ENCODE peak calls at places on chromosome 3, in six cellular contexts. H is sigmoid colon, D is GM12878, F is ovary, P is esophagus muscularis mucosa, O is stomach. E is an unnamed sample.
A peak's percentile ranks its signal among the peaks of the same experiment; 100 is the strongest.

GRCh38 chr3:77377717-77378116 is 337.8 kb downstream of the ROBO2 start:
- DNase-seq in F (no peak), H (no peak), O (no peak), P (no peak), D (no peak), E (no peak)

GRCh38 chr3:33035596-33035995 is 61.4 kb downstream of the GLB1 start:
- DNase-seq in H (no peak), P (no peak), F (no peak), D (no peak), O (no peak), E (no peak)

GRCh38 chr3:72275296-72275820 is 490.4 kb upstream of the PROK2 start:
- DNase-seq in O (no peak), D (no peak), P (no peak), F (no peak), H (no peak), E (no peak)

GRCh38 chr3:181329024-181329423 is 339.5 kb upstream of the DNAJC19 start:
- DNase-seq in H (no peak), O (no peak), D (no peak), P (no peak), F (no peak), E (no peak)

GRCh38 chr3:105827959-105828358 is 40.9 kb downstream of the CBLB start:
- DNase-seq in O (no peak), P (no peak), F (peak; percentile 51), D (no peak), H (peak; percentile 63), E (no peak)

GRCh38 chr3:128421439-128421836 is 45.3 kb downstream of the DNAJB8 start:
- DNase-seq in H (no peak), O (no peak), D (no peak), F (no peak), P (no peak), E (peak; percentile 66)

GRCh38 chr3:149003653-149004305 is 12.4 kb downstream of the GYG1 start:
- DNase-seq in H (no peak), O (no peak), D (no peak), F (no peak), P (no peak), E (no peak)

GRCh38 chr3:78689378-78689777 is 1078.4 kb downstream of the ROBO1 start:
- DNase-seq in H (no peak), F (no peak), O (no peak), P (no peak), D (no peak), E (no peak)

GRCh38 chr3:107581230-107581629 is 58.5 kb downstream of the BBX start:
- DNase-seq in D (no peak), F (no peak), P (no peak), O (no peak), H (no peak), E (no peak)

GRCh38 chr3:45547202-45547701 is 47.3 kb upstream of the LIMD1 start:
- DNase-seq in F (no peak), H (no peak), O (peak; percentile 35), P (no peak), D (no peak), E (no peak)

GRCh38 chr3:58324675-58325390 is 7.9 kb upstream of the PXK start:
- DNase-seq in H (no peak), F (no peak), O (no peak), D (no peak), P (no peak), E (no peak)

GRCh38 chr3:37492977-37493471 is 318.6 kb upstream of the LRRFIP2 start:
- DNase-seq in O (no peak), F (no peak), D (no peak), P (no peak), H (no peak), E (peak; percentile 40)

GRCh38 chr3:37492468-37492867 is 318.1 kb upstream of the LRRFIP2 start:
- DNase-seq in P (no peak), H (no peak), D (no peak), F (no peak), O (no peak), E (no peak)

GRCh38 chr3:37491776-37492175 is 317.4 kb upstream of the LRRFIP2 start:
- DNase-seq in H (no peak), P (no peak), F (no peak), O (no peak), D (no peak), E (no peak)

GRCh38 chr3:37494206-37494605 is 319.8 kb upstream of the LRRFIP2 start:
- DNase-seq in O (no peak), H (no peak), F (no peak), D (no peak), P (no peak), E (peak; percentile 66)

DNA sequence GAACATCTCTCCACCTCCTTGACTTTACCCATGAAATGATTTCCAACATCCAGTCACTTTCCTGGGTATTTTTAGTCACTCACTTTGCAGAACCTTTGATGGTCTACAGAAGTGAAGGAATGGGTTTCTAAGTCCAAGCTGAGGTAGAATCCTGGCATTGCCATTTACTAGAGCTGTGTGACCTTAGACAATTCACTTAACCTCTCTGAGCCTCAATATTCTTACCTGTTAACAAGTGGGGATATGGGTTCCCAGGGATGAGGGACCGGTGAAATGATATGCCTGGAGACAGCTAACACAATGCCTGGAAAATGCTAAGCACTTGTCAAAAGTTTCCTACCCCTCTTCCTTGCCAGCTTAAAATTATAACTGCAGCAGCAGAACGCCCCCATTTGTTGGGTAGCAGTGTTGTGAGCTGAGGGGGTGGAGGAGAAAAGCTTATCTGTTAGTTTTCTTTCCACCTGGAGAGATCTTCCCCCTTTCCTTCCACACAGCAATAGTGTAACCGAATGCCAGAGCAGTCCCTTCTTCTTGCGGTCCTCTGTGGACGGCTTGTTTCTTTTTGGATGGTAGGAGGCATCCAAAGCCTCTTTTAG is 319.2 kb upstream of the LRRFIP2 start:
- DNase-seq in P (no peak), H (no peak), F (no peak), O (no peak), D (no peak), E (no peak)
- H3K4me1 ChIP-seq in P (peaks cover 49% of the 10 kb centered on the region), H (peaks cover 23% of the 10 kb centered on the region), F (peaks cover 2% of the 10 kb centered on the region), O (peaks cover 9% of the 10 kb centered on the region), D (no peaks in the 10 kb centered on the region), E (peaks cover 35% of the 10 kb centered on the region)

DNA sequence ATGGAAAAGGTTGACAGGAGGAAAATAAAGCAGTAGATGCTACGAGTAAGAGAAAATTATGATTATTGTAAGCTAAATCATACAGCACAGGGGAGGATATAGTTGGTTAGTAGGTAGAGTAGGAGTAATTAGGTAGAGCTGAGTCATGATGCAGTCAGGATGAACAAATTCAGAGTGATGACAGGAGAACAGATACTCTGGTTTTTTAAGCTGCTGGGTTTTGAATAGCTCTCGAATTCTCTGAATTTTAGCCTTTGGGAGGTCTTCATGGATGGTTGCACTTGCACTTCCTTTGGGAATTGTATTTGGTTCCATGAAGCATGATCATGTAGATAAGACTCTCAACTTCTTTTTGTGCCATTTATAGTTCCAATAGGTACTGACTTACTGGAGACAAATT is 96.2 kb downstream of the ECT2 start:
- DNase-seq in P (no peak), O (no peak), H (no peak), D (no peak), F (no peak), E (no peak)
- TF ChIP-seq EP300 in P (no peak), O (no peak), H (no peak), D (no peak), F (no peak), E (no peak)

GRCh38 chr3:165075695-165076094 is 2.6 kb downstream of the SI start:
- DNase-seq in P (no peak), H (no peak), D (no peak), F (no peak), O (no peak), E (no peak)
- H3K4me1 ChIP-seq in P (no peaks in the 10 kb centered on the region), H (no peaks in the 10 kb centered on the region), D (no peaks in the 10 kb centered on the region), F (no peaks in the 10 kb centered on the region), O (no peaks in the 10 kb centered on the region), E (no peaks in the 10 kb centered on the region)

DNA sequence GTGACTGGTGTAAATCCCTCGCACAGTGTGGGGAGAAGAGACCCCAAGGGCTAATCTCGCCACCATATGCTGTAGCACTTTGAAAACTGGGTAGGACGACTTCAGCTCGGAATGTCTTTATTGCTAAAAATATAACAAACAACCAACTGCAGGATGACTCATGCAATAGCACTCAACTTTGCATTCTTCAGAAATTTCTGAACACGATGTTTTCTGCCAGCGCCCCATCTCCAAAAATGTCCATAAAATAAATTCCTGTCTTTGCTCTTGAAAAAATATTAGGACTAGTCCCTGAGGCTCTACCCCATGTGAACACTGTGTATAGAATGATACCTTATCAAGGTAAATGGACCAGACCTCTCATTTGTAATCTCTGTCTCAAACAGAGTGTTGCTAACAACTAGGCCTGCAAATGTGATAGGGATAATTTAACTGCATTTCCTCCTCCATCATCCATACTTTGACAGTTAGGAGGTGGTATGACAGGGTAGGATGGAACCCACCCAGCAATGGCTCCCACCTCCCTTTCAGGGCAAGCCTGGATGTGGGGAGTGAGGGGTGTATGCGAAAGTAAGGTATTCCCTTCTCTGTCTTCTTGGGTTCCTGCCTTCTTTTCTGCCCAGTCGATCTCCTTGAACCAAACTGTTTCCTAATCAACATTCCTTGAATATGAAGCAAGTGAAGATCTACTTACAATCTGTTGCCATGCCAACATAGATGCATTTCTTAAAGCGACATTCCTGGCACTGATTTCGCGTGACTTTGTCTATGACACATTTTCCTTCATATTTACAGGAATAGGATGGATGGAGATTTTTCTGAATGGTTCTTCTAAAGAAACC is 201.1 kb downstream of the NR1D2 start:
- DNase-seq in D (no peak), O (no peak), F (no peak), P (no peak), H (no peak), E (no peak)
- TF ChIP-seq EP300 in D (no peak), O (no peak), F (no peak), P (no peak), H (no peak), E (no peak)

GRCh38 chr3:48434591-48435222 is 4.8 kb upstream of the PLXNB1 start:
- DNase-seq in F (peak; percentile 35), D (no peak), H (peak; percentile 61), O (no peak), P (no peak), E (no peak)
- H3K4me1 ChIP-seq in F (peaks cover 20% of the 10 kb centered on the region), D (peaks cover 29% of the 10 kb centered on the region), H (peaks cover 36% of the 10 kb centered on the region), O (peaks cover 41% of the 10 kb centered on the region), P (peaks cover 74% of the 10 kb centered on the region), E (peaks cover 24% of the 10 kb centered on the region)

GRCh38 chr3:169769287-169770181 is at the start of gene ACTRT3:
- DNase-seq in O (peak; percentile 76), H (peak; percentile 79), P (no peak), D (no peak), F (peak; percentile 73), E (peak; percentile 59)
- TF ChIP-seq EP300 in O (no peak), H (no peak), P (no peak), D (no peak), F (no peak), E (no peak)

GRCh38 chr3:53160335-53160659 is 712 bp upstream of the PRKCD start:
- DNase-seq in O (no peak), H (no peak), P (no peak), F (no peak), D (no peak), E (no peak)
- H3K4me1 ChIP-seq in O (peaks cover 84% of the 10 kb centered on the region), H (peaks cover 24% of the 10 kb centered on the region), P (peaks cover 41% of the 10 kb centered on the region), F (peaks cover 10% of the 10 kb centered on the region), D (peaks cover 40% of the 10 kb centered on the region), E (peaks cover 85% of the 10 kb centered on the region)

GRCh38 chr3:100708989-100709839 is at the start of gene TFG:
- DNase-seq in H (peak; percentile 99), F (peak; percentile 99), O (peak; percentile 98), P (peak; percentile 100), D (peak; percentile 98), E (peak; percentile 97)
- TF ChIP-seq EP300 in H (no peak), F (peak; percentile 78), O (no peak), P (no peak), D (no peak), E (peak; percentile 14)

E was measured in upper lobe of left lung.